ENCODE peak calls at places on chromosomes 2 and 18, in ten cellular contexts. G is cardiac fibroblast, X is neural progenitor cell, M is A673, K is choroid plexus epithelial cell, H is fibroblast of pulmonary artery, W is foreskin fibroblast, J is upper lobe of left lung, P is K562, R is MM.1S. Z is an unnamed sample.

GRCh38 chr2:71313-72035 is 25.2 kb upstream of the FAM110C start:
- DNase-seq in W (no peak), X (no peak), P (no peak), J (no peak), H (no peak), R (no peak), M (no peak), G (no peak), K (no peak), Z (no peak)

GRCh38 chr18:48514786-48515185 is 24.0 kb upstream of the CTIF start:
- DNase-seq in H (no peak), J (no peak), P (no peak), X (peak), K (peak), G (no peak), W (no peak), R (no peak), M (peak), Z (no peak)

GRCh38 chr2:237895544-237896506 is 36.4 kb downstream of the RAMP1 start:
- DNase-seq in G (peak), H (no peak), W (peak), R (no peak), J (no peak), P (no peak), K (no peak), X (no peak), M (peak), Z (no peak)

GRCh38 chr18:7566587-7567486 is at the start of gene PTPRM:
- DNase-seq in H (peak), M (peak), R (peak), G (peak), K (peak), P (peak), W (peak), X (peak), J (peak), Z (peak)

GRCh38 chr2:59080465-59081181 is 839.5 kb upstream of the FANCL start:
- DNase-seq in J (no peak), R (no peak), P (no peak), W (no peak), K (no peak), X (no peak), G (no peak), H (no peak), M (no peak), Z (no peak)

GRCh38 chr2:238941262-238941792 is 93.4 kb downstream of the TWIST2 start:
- DNase-seq in W (no peak), J (peak), K (no peak), P (no peak), X (no peak), H (no peak), G (no peak), M (no peak), R (no peak), Z (no peak)

GRCh38 chr2:63719052-63719451 is 122.6 kb upstream of the UGP2 start:
- DNase-seq in P (no peak), G (no peak), K (no peak), W (no peak), H (no peak), M (no peak), R (no peak), J (no peak), X (peak), Z (no peak)

GRCh38 chr2:205695460-205695979 is 13.2 kb downstream of the NRP2 start:
- DNase-seq in K (peak), P (no peak), J (no peak), X (no peak), R (no peak), M (no peak), H (peak), G (peak), W (peak), Z (no peak)

GRCh38 chr18:1488957-1489356 is 584.3 kb downstream of the ADCYAP1 start:
- DNase-seq in R (no peak), W (no peak), J (no peak), X (no peak), K (no peak), P (no peak), H (no peak), G (no peak), M (no peak), Z (no peak)

GRCh38 chr2:118815731-118816130 is 31.7 kb downstream of the EN1 start:
- DNase-seq in G (no peak), H (no peak), K (no peak), M (no peak), R (no peak), P (no peak), X (no peak), W (no peak), J (no peak), Z (no peak)

GRCh38 chr2:240401781-240402551 is 33.5 kb upstream of the GPC1 start:
- DNase-seq in P (no peak), R (no peak), G (no peak), W (no peak), H (no peak), M (no peak), K (no peak), J (no peak), X (no peak), Z (peak)

GRCh38 chr2:42172020-42172419 is 2.9 kb downstream of the EML4 start:
- DNase-seq in G (no peak), W (no peak), J (no peak), P (no peak), K (no peak), R (no peak), M (no peak), H (no peak), X (no peak), Z (no peak)

GRCh38 chr2:37636209-37637077 is 35.0 kb downstream of the CDC42EP3 start:
- DNase-seq in X (no peak), R (no peak), K (no peak), H (no peak), J (no peak), W (no peak), P (no peak), G (no peak), M (no peak), Z (no peak)

GRCh38 chr2:61356261-61356957 is 114.5 kb downstream of the USP34 start:
- DNase-seq in R (peak), M (no peak), X (no peak), P (no peak), K (peak), H (peak), G (peak), W (peak), J (peak), Z (no peak)

GRCh38 chr2:231050018-231050901 is 6.4 kb upstream of the PSMD1 start:
- DNase-seq in H (no peak), P (no peak), M (no peak), W (no peak), R (no peak), J (no peak), G (no peak), X (no peak), K (no peak), Z (no peak)

GRCh38 chr2:8241317-8241716 is 440.5 kb upstream of the ID2 start:
- DNase-seq in K (no peak), G (no peak), J (no peak), P (no peak), X (no peak), R (no peak), W (no peak), H (no peak), M (no peak), Z (no peak)

GRCh38 chr2:62364786-62365185 is 141.2 kb downstream of the TMEM17 start:
- DNase-seq in H (no peak), K (no peak), M (no peak), W (no peak), R (no peak), J (no peak), P (no peak), G (no peak), X (no peak), Z (no peak)

GRCh38 chr2:2018713-2019410 is 274.5 kb upstream of the PXDN start:
- DNase-seq in J (no peak), R (no peak), H (no peak), M (no peak), X (no peak), W (no peak), K (no peak), G (no peak), P (no peak), Z (no peak)

GRCh38 chr18:22558945-22559385 is 141.2 kb upstream of the CTAGE1 start:
- DNase-seq in J (peak), R (no peak), M (no peak), P (peak), W (peak), H (peak), X (peak), K (peak), G (peak), Z (no peak)

GRCh38 chr2:105406221-105406620 is 7.4 kb upstream of the FHL2 start:
- DNase-seq in R (no peak), J (no peak), W (peak), P (peak), G (peak), M (no peak), X (no peak), K (peak), H (peak), Z (no peak)

GRCh38 chr2:230938516-230939065 is 13.5 kb upstream of the GPR55 start:
- DNase-seq in R (no peak), H (no peak), P (no peak), W (no peak), G (no peak), J (no peak), K (no peak), X (no peak), M (no peak), Z (no peak)

GRCh38 chr2:54099370-54099769 is 16.0 kb upstream of the ACYP2 start:
- DNase-seq in J (no peak), W (no peak), H (no peak), M (no peak), G (no peak), X (no peak), P (no peak), K (no peak), R (no peak), Z (no peak)

GRCh38 chr2:48356701-48357322 is 173.1 kb upstream of the STON1 start:
- DNase-seq in J (no peak), W (no peak), X (no peak), P (peak), M (peak), K (peak), R (peak), H (peak), G (peak), Z (no peak)

GRCh38 chr2:41167014-41167413 is 715.1 kb upstream of the SLC8A1 start:
- DNase-seq in H (no peak), R (no peak), W (no peak), M (no peak), K (no peak), J (no peak), X (peak), P (no peak), G (no peak), Z (no peak)

GRCh38 chr18:13562494-13563029 is 163.8 kb downstream of the FAM210A start:
- DNase-seq in R (no peak), W (no peak), X (no peak), H (no peak), M (no peak), P (no peak), K (no peak), G (no peak), J (peak), Z (peak)

GRCh38 chr18:8705280-8705940 is at the start of gene MTCL1:
- DNase-seq in H (peak), J (peak), W (peak), R (peak), M (peak), G (peak), X (peak), P (no peak), K (peak), Z (no peak)

GRCh38 chr2:40002339-40002738 is 223.3 kb upstream of the THUMPD2 start:
- DNase-seq in P (no peak), X (no peak), J (no peak), W (no peak), R (no peak), H (no peak), G (no peak), M (no peak), K (no peak), Z (no peak)

GRCh38 chr18:55477537-55478300 is 110.3 kb downstream of the TCF4 start:
- DNase-seq in P (no peak), M (no peak), R (peak), G (peak), H (peak), J (no peak), K (peak), X (no peak), W (peak), Z (peak)
- TF ChIP-seq CTCF in P (no peak), M (no peak), R (peak), G (peak), H (peak), J (no peak), K (peak), X (no peak), W (no peak), Z (no peak)

GRCh38 chr2:117786520-117786919 is 28.0 kb upstream of the DDX18 start:
- DNase-seq in K (no peak), R (no peak), P (no peak), M (no peak), H (no peak), J (no peak), X (no peak), W (no peak), G (no peak), Z (no peak)

GRCh38 chr2:117789505-117789904 is 25.0 kb upstream of the DDX18 start:
- DNase-seq in M (no peak), X (no peak), P (no peak), H (no peak), J (no peak), K (no peak), W (no peak), R (no peak), G (no peak), Z (no peak)

GRCh38 chr2:117785740-117786139 is 28.8 kb upstream of the DDX18 start:
- DNase-seq in M (peak), J (peak), P (peak), K (peak), R (peak), X (peak), W (peak), G (peak), H (peak), Z (no peak)
- TF ChIP-seq CTCF in M (peak), J (peak), P (peak), K (peak), R (peak), X (peak), W (peak), G (peak), H (peak), Z (peak)

GRCh38 chr18:58407649-58408407 is 221.1 kb downstream of the ALPK2 start:
- DNase-seq in R (no peak), P (no peak), G (no peak), K (no peak), H (no peak), W (no peak), X (no peak), J (no peak), M (no peak), Z (no peak)
- TF ChIP-seq CTCF in R (no peak), P (no peak), G (no peak), K (peak), H (no peak), W (no peak), X (peak), J (no peak), M (no peak), Z (no peak)

GRCh38 chr2:188326669-188327301 is 35.1 kb downstream of the GULP1 start:
- DNase-seq in M (peak), J (no peak), X (no peak), W (peak), R (no peak), H (peak), P (peak), K (peak), G (peak), Z (no peak)
- TF ChIP-seq CTCF in M (no peak), J (no peak), X (no peak), W (no peak), R (no peak), H (no peak), P (no peak), K (no peak), G (no peak), Z (no peak)

DNA sequence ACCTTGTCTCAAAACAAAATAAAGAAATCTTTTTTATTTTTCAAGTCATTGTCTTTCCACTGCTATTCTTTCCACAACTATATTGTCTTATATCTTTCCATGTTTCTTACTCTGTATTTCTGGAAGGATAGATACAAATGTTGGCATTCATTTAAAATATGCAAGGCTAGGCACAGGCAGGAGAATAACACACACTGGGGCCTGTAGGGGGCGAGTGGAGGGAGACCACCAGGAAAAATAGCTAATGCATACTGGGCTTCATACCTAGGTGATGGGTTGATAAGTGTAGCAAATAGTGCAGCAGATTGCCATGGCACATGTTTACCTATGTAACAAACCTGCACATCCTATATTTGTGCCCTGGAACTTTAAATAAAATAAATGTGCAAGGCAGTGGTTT is 9.6 kb downstream of the MRPL30 start:
- DNase-seq in M (no peak), W (no peak), K (no peak), P (no peak), G (no peak), R (no peak), H (no peak), J (no peak), X (no peak), Z (no peak)
- TF ChIP-seq CTCF in M (peak), W (no peak), K (peak), P (peak), G (no peak), R (no peak), H (peak), J (no peak), X (peak), Z (no peak)

Z was measured in activated B cell treated with CpG ODN at 0.5 μM for 24 hours.